ENCODE peak calls at places on chromosomes 7 and 10, in seven cellular contexts. F is H9, J is MCF 10A, T is PC-3, W is colonic mucosa, Z is kidney, P is Peyer's patch. A is an unnamed sample.

GRCh38 chr7:29974286-29974685 is 15.3 kb downstream of the SCRN1 start:
- DNase-seq in F (no peak), J (no peak), T (no peak), W (no peak), Z (no peak), P (no peak), A (no peak)

GRCh38 chr10:119409906-119410305 is 132.6 kb downstream of the RGS10 start:
- DNase-seq in F (no peak), J (no peak), T (no peak), W (peak), Z (peak), P (no peak), A (no peak)

GRCh38 chr7:5510426-5511045 is 86.9 kb upstream of the TNRC18 start:
- DNase-seq in F (no peak), J (no peak), T (peak), W (no peak), Z (no peak), P (no peak), A (no peak)

GRCh38 chr10:101001225-101002035 is 1.8 kb downstream of the LZTS2 start:
- DNase-seq in F (no peak), J (peak), T (peak), W (peak), Z (peak), P (peak), A (no peak)

GRCh38 chr10:38979535-38979934 is 885.4 kb downstream of the ZNF37A start:
- DNase-seq in F (no peak), J (no peak), T (no peak), W (no peak), Z (peak), P (peak), A (peak)

GRCh38 chr7:42907316-42907715 is 4.6 kb downstream of the C7orf25 start:
- DNase-seq in F (no peak), J (no peak), T (no peak), W (no peak), Z (no peak), P (no peak), A (no peak)

GRCh38 chr7:130273081-130273699 is 6.5 kb downstream of the CPA2 start:
- DNase-seq in F (peak), J (no peak), T (no peak), W (peak), Z (no peak), P (no peak), A (no peak)

GRCh38 chr10:60336901-60337630 is 52.6 kb downstream of the ANK3 start:
- DNase-seq in F (no peak), J (no peak), T (no peak), W (no peak), Z (no peak), P (no peak), A (no peak)

GRCh38 chr7:114468844-114469243 is 54.2 kb downstream of the FOXP2 start:
- DNase-seq in F (no peak), J (peak), T (no peak), W (no peak), Z (no peak), P (no peak), A (no peak)

GRCh38 chr7:33536398-33536797 is 368.9 kb upstream of the BMPER start:
- DNase-seq in F (no peak), J (no peak), T (no peak), W (no peak), Z (no peak), P (no peak), A (no peak)

GRCh38 chr7:42103456-42103855 is 133.6 kb downstream of the GLI3 start:
- DNase-seq in F (no peak), J (no peak), T (no peak), W (no peak), Z (no peak), P (no peak), A (no peak)

GRCh38 chr10:78621183-78621789 is 447.5 kb upstream of the ZMIZ1 start:
- DNase-seq in F (no peak), J (no peak), T (peak), W (no peak), Z (no peak), P (no peak), A (no peak)

GRCh38 chr10:95187617-95188016 is 6.4 kb upstream of the ACSM6 start:
- DNase-seq in F (no peak), J (no peak), T (no peak), W (no peak), Z (no peak), P (no peak), A (no peak)

GRCh38 chr7:128362670-128363069 is 1.2 kb upstream of the PRRT4 start:
- DNase-seq in F (no peak), J (no peak), T (peak), W (no peak), Z (no peak), P (no peak), A (no peak)

GRCh38 chr7:1668486-1668931 is 1.6 kb upstream of the ELFN1 start:
- DNase-seq in F (peak), J (no peak), T (no peak), W (no peak), Z (no peak), P (peak), A (peak)

GRCh38 chr7:96211954-96212353 is 109.9 kb downstream of the SLC25A13 start:
- DNase-seq in F (no peak), J (no peak), T (no peak), W (no peak), Z (no peak), P (no peak), A (no peak)

GRCh38 chr7:105776986-105777910 is 99.2 kb downstream of the ATXN7L1 start:
- DNase-seq in F (no peak), J (peak), T (peak), W (no peak), Z (no peak), P (no peak), A (no peak)

GRCh38 chr7:145053781-145054180 is 217.9 kb upstream of the TPK1 start:
- DNase-seq in F (no peak), J (peak), T (peak), W (no peak), Z (no peak), P (no peak), A (no peak)

GRCh38 chr7:45663167-45663921 is 89.2 kb downstream of the ADCY1 start:
- DNase-seq in F (peak), J (peak), T (peak), W (peak), Z (no peak), P (no peak), A (no peak)

DNA sequence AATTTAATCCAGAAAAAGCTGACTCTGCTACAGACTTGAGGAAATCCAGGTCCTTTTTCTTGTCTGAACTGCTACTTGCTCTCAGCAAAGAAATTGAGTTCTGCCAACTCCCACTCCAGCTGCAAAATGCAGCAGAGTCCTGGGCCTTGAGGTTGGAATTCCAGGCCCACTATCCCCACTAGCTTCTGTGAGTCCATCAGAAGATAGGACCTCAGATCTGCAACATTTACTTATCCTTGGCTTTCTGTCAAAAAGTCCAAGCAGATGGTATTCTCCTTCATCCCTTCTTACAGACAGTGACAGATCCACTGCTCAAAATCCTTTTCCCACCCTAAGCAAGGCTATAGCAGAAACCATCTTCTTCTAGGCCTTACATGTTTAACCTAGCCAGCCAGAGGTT is 219.1 kb downstream of the ARHGAP12 start:
- DNase-seq in F (no peak), J (no peak), T (no peak), W (no peak), Z (no peak), P (no peak), A (no peak)
- TF ChIP-seq CTCF in F (no peak), J (no peak), T (no peak), W (no peak), Z (no peak), P (no peak), A (no peak)

DNA sequence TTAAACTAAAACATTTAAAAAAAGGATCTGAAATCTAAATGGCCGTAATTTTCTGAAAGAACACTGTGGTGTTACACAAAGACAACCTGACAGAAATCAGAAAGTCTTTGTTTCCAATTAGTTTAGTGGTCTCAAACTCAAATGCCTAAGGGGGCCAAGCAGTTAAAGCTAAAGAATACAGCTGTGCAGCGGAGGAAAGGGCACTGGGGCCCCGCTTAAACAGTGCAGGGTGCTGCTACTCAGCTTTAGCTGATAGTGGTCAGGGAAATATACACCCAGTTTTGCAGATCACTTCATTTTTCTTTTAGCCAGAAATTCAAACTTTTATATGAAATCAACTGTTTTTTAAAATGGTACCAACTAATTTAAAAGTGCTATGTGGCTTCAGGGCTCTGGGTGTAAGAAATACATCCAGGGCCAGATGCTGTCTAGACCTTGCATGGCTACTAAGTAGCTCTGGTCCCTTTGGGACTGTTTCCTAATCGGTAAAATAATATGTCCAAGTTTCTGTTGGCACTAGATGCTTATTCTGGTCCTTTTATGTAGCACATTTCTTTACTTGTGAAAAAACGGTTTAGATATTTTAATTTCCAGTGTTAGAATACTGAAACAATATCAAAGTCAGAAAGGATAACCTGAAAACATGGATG is 161.8 kb upstream of the LAMB4 start:
- DNase-seq in F (no peak), J (no peak), T (no peak), W (no peak), Z (no peak), P (no peak), A (no peak)
- TF ChIP-seq CTCF in F (no peak), J (no peak), T (no peak), W (no peak), Z (no peak), P (no peak), A (no peak)

GRCh38 chr10:23479798-23480473 is 41.1 kb downstream of the OTUD1 start:
- DNase-seq in F (no peak), J (no peak), T (no peak), W (no peak), Z (no peak), P (no peak), A (no peak)

GRCh38 chr10:23478570-23478969 is 39.7 kb downstream of the OTUD1 start:
- DNase-seq in F (no peak), J (peak), T (no peak), W (no peak), Z (no peak), P (no peak), A (no peak)

GRCh38 chr10:23481351-23481961 is 42.6 kb downstream of the OTUD1 start:
- DNase-seq in F (no peak), J (no peak), T (no peak), W (no peak), Z (no peak), P (no peak), A (no peak)
- TF ChIP-seq CTCF in F (no peak), J (no peak), T (no peak), W (no peak), Z (no peak), P (no peak), A (no peak)

DNA sequence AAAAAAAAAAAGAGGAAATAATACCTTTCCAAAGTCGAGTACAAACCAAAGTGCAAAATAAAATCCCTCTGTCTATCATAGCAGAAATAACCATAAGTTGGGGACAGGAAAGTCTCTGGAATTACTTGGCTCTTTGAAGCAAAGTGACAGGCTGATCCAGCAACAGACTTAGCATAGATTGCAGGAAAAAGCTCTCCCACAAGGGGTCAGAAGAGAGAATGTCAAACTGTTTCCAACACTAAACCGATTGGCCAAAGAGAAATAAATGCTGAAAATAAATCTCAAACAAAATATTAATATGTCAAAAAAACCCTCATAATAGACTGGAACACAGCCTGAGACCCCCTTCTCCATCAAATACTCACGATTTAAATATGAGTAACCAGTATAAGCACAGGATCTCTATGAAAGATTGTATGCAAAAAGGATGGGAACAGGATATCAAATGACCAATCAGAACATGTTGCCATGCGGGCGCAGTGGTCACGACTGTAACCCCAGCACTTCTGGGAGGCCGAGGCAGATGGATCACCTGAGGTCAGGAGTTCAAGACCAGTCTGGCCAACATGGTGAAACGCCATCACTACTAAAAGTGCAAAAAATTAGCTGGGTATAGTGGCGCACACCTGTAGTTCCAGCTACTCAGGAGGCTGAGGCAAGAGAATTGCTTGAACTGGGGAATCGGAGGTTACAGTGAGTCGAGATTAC is 1000.7 kb upstream of the LRRN3 start:
- DNase-seq in F (no peak), J (peak), T (peak), W (no peak), Z (no peak), P (no peak), A (no peak)
- TF ChIP-seq CTCF in F (peak), J (peak), T (peak), W (peak), Z (peak), P (no peak), A (no peak)

DNA sequence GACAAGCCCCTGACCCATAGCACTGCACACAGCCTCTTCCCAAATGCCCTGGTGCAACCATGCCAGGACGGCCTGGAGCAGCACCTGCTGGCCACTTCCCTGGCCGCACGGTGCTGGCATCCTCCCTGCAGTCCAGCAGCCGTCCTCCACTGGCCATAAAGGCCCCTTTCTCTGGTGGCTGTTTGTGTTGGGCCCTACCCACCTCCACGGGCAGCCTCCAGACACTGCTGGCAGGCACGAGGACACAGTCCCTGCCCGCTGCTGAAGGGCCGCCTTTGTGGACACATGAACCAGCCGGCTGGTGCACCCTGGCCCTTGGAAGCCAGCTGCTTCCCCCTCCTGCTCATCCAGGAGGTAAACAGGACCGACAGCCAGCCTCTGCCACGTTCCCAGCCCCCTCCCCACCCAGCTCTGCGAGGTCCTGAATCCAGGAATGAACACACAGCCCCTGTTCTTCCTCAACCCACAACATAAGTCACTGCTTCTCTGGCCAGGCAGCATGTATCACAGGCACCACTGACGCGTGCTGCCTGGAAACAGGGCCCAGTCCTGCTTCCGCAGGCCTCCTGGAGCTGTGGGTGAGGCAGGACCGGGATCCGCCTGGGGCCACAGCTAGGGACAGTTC is 43.8 kb downstream of the SPOCK2 start:
- DNase-seq in F (no peak), J (peak), T (no peak), W (no peak), Z (peak), P (no peak), A (no peak)
- TF ChIP-seq CTCF in F (peak), J (peak), T (peak), W (peak), Z (peak), P (no peak), A (no peak)

DNA sequence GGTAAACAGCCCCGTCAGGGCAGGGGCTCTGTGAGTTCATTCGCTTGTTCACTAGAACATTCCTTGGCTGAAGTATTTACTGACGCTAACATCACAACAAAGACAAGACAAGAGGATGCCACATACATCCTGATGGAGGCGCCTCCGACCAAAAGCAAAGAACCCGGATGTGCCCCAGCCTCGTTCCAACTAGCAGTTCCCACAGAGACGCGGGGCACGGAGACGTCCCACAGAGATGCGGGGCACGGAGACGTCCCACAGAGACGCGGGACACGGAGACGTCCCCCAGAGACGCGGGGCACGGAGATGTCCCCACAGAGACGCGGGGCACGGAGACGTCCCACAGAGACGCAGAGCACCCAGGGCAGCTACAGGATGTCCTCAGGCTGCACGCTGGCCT is 35.4 kb upstream of the CFAP46 start:
- DNase-seq in F (no peak), J (no peak), T (no peak), W (no peak), Z (no peak), P (peak), A (no peak)
- TF ChIP-seq CTCF in F (peak), J (no peak), T (no peak), W (no peak), Z (no peak), P (no peak), A (no peak)

GRCh38 chr7:82247814-82248433 is 195.7 kb downstream of the CACNA2D1 start:
- DNase-seq in F (no peak), J (peak), T (peak), W (no peak), Z (no peak), P (no peak), A (no peak)
- TF ChIP-seq CTCF in F (peak), J (peak), T (peak), W (no peak), Z (peak), P (no peak), A (peak)

GRCh38 chr10:64733980-64734379 is 1212.8 kb downstream of the REEP3 start:
- DNase-seq in F (no peak), J (peak), T (peak), W (peak), Z (no peak), P (no peak), A (no peak)
- TF ChIP-seq CTCF in F (peak), J (peak), T (peak), W (peak), Z (peak), P (peak), A (no peak)

DNA sequence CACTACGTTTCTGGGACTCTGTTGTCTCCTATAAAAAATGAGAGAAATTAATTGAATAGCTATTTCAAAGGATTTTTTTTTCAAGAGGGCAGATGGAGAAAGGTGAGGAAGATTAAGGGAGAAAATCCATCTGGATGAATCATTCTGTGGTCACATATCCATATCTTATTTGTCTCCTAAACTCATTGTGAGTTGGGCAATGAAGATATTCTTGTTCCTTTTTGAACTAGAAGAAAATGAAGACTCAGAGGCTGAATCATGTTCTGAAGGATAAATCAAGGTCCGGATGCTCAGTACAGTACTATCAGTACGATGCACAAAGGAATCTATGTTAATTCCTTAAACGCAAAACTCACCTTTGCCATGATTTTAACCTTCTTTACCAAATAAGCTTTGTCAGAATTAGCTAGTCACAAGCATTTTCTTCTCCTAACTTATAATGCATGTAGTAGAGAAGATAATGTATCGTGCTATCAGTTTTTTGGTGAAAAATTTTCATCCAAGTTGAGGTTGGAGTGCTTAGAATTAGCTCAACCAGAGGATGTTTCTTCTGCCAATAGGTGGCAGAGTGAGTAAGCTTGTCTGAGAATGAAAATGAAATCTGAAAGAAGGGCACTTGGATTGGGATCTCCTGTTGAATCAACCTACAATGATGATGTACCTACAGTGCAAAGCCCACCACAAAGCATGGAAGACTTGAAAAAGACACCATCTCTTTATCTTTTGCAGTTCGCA is 446.9 kb downstream of the KIF20B start:
- DNase-seq in F (no peak), J (peak), T (peak), W (no peak), Z (no peak), P (no peak), A (no peak)
- TF ChIP-seq CTCF in F (peak), J (peak), T (peak), W (no peak), Z (peak), P (no peak), A (no peak)